ENCODE peak calls at places on chromosomes 2 and 18, in nine cellular contexts. C, P, O, W, B, Z, S, F and T are unnamed samples.

GRCh38 chr2:106956416-106956815 is 70.4 kb upstream of the ST6GAL2 start:
- DNase-seq in O (no peak), B (no peak), F (no peak), C (no peak), W (no peak), Z (no peak), S (no peak), P (no peak), T (no peak)

GRCh38 chr18:76468345-76469275 is 26.4 kb downstream of the ZNF516 start:
- DNase-seq in P (no peak), S (no peak), Z (no peak), B (no peak), C (peak), W (no peak), O (peak), F (no peak), T (no peak)

GRCh38 chr2:32418777-32419176 is 62.0 kb downstream of the BIRC6 start:
- DNase-seq in S (no peak), Z (no peak), F (no peak), B (no peak), C (no peak), W (no peak), O (no peak), P (no peak), T (no peak)

GRCh38 chr18:74819433-74820059 is 221.9 kb downstream of the ZNF407 start:
- DNase-seq in O (no peak), F (peak), W (no peak), S (peak), P (no peak), C (no peak), Z (no peak), B (no peak), T (no peak)

GRCh38 chr2:45607701-45608100 is 3.4 kb downstream of the SRBD1 start:
- DNase-seq in C (no peak), F (peak), W (no peak), Z (no peak), S (no peak), B (no peak), P (peak), O (no peak), T (no peak)

GRCh38 chr2:239015769-239016675 is 168.1 kb downstream of the TWIST2 start:
- DNase-seq in W (no peak), F (no peak), Z (no peak), C (no peak), O (peak), P (no peak), S (no peak), B (no peak), T (no peak)

GRCh38 chr18:25805939-25806338 is 284.5 kb downstream of the SS18 start:
- DNase-seq in F (no peak), P (no peak), C (no peak), O (no peak), W (no peak), S (no peak), B (no peak), Z (no peak), T (no peak)

GRCh38 chr2:70977605-70978205 is 725 bp upstream of the ANKRD53 start:
- DNase-seq in C (no peak), S (no peak), F (peak), Z (no peak), W (no peak), P (no peak), O (peak), B (peak), T (peak)

GRCh38 chr2:23465982-23466381 is 81.0 kb downstream of the KLHL29 start:
- DNase-seq in S (no peak), Z (no peak), B (no peak), W (no peak), P (no peak), F (no peak), C (no peak), O (no peak), T (no peak)

GRCh38 chr2:41061371-41061770 is 609.5 kb upstream of the SLC8A1 start:
- DNase-seq in S (no peak), Z (no peak), B (no peak), C (no peak), O (no peak), F (no peak), W (no peak), P (no peak), T (no peak)

GRCh38 chr2:25276569-25277465 is 64.9 kb downstream of the DNMT3A start:
- DNase-seq in O (peak), F (peak), B (no peak), S (no peak), Z (peak), C (peak), P (peak), W (peak), T (peak)

GRCh38 chr18:78732273-78733210 is 247.1 kb upstream of the SALL3 start:
- DNase-seq in Z (no peak), C (no peak), S (no peak), F (no peak), O (peak), B (no peak), W (no peak), P (no peak), T (no peak)

GRCh38 chr18:23623040-23623439 is 36.7 kb upstream of the NPC1 start:
- DNase-seq in C (no peak), P (no peak), O (no peak), S (no peak), F (no peak), W (no peak), B (no peak), Z (no peak), T (no peak)

GRCh38 chr2:85088921-85089320 is 44.3 kb upstream of the TCF7L1 start:
- DNase-seq in S (no peak), O (no peak), P (no peak), C (no peak), W (no peak), B (no peak), Z (no peak), F (peak), T (no peak)

GRCh38 chr2:237383991-237384671 is 29.8 kb downstream of the COL6A3 start:
- DNase-seq in W (no peak), O (no peak), F (no peak), B (no peak), S (no peak), C (no peak), P (no peak), Z (no peak), T (no peak)

GRCh38 chr18:54964741-54965140 is 5.5 kb upstream of the CCDC68 start:
- DNase-seq in W (no peak), B (no peak), P (no peak), S (no peak), Z (no peak), C (no peak), F (no peak), O (no peak), T (no peak)

GRCh38 chr2:147487980-147488289 is 356.9 kb upstream of the ACVR2A start:
- DNase-seq in B (no peak), F (no peak), O (no peak), S (no peak), P (no peak), Z (no peak), W (no peak), C (no peak), T (no peak)

GRCh38 chr2:10266133-10266620 is 36.5 kb upstream of the HPCAL1 start:
- DNase-seq in B (no peak), F (no peak), S (no peak), Z (no peak), O (peak), W (no peak), P (no peak), C (no peak), T (no peak)

GRCh38 chr18:58051765-58052460 is 7.9 kb downstream of the NEDD4L start:
- DNase-seq in C (no peak), B (peak), O (no peak), F (no peak), P (no peak), W (no peak), Z (no peak), S (no peak), T (no peak)

GRCh38 chr18:54561864-54562263 is 29.2 kb upstream of the DYNAP start:
- DNase-seq in P (no peak), W (no peak), C (no peak), F (no peak), Z (no peak), B (no peak), S (no peak), O (no peak), T (no peak)

GRCh38 chr18:74139888-74140287 is 7.7 kb downstream of the FBXO15 start:
- DNase-seq in W (no peak), F (no peak), B (peak), O (no peak), P (peak), C (no peak), Z (no peak), S (no peak), T (no peak)

GRCh38 chr18:61236476-61237057 is 96.7 kb upstream of the CDH20 start:
- DNase-seq in O (no peak), Z (no peak), F (no peak), W (no peak), B (no peak), C (no peak), P (no peak), S (no peak), T (no peak)

GRCh38 chr18:10032331-10032979 is 118.6 kb downstream of the VAPA start:
- DNase-seq in Z (peak), F (peak), B (no peak), O (no peak), S (no peak), C (no peak), W (peak), P (no peak), T (no peak)
- H3K27ac ChIP-seq in Z (no peak), F (no peak), B (no peak), O (peak), S (no peak), C (peak), W (peak), P (no peak), T (peak)

DNA sequence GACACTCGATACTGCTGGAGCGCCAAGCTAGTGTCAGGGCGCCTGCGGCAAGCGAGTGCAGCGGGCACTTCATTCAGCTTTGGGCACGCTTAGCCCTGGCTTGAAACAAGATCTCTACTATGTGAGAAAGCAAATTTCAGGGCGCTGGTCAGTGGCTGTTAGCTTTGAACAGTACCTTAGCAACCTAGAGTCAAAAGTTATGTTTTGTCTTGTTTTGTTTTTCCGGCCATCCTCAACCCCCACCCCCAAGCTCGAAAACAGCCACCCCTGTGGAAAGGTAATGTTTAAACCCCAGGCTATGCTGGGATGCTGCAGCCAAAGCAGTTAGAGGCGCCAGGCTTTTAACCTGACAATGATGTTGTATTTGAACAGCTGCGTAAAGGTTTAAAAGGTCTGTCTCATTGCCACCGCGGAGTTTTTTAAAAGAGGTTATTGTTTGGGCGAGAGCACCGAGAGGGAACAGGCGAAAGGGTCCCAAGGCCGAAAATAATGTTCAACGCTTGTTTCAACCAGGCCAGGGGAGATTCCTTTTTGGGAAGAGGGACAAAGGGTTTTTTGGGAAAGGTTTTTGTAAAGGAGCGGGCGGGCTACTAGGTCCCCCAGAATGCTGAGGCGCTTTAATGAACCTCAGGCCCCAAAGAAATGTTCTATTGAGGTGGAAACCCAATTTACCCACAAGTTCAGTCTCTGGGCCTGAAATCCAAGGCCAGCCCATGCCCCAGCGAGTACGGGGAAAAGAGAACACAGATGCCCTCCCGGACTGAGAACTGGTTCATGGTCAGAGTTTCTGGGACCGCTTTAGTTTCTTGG is 2.3 kb upstream of the HOXD10 start:
- DNase-seq in C (no peak), F (no peak), S (no peak), O (no peak), Z (no peak), P (no peak), B (no peak), W (no peak), T (no peak)
- H3K4me3 ChIP-seq in C (no peak), F (no peak), S (no peak), O (no peak), Z (no peak), P (no peak), B (no peak), W (no peak), T (no peak)

GRCh38 chr18:13584826-13585225 is 141.5 kb downstream of the FAM210A start:
- DNase-seq in P (no peak), S (no peak), B (no peak), W (no peak), O (no peak), Z (no peak), F (no peak), C (no peak), T (no peak)

GRCh38 chr18:13587001-13587400 is 139.4 kb downstream of the FAM210A start:
- DNase-seq in F (no peak), Z (no peak), W (no peak), C (no peak), B (no peak), S (no peak), P (no peak), O (no peak), T (no peak)

GRCh38 chr18:13583567-13584245 is 142.7 kb downstream of the FAM210A start:
- DNase-seq in S (no peak), W (no peak), Z (no peak), P (no peak), F (no peak), C (no peak), O (peak), B (no peak), T (no peak)

GRCh38 chr18:13587477-13587876 is 138.9 kb downstream of the FAM210A start:
- DNase-seq in B (no peak), S (no peak), O (no peak), Z (no peak), C (no peak), F (no peak), W (no peak), P (no peak), T (no peak)

GRCh38 chr18:13585379-13586153 is 140.8 kb downstream of the FAM210A start:
- DNase-seq in O (no peak), B (no peak), W (no peak), F (no peak), C (no peak), Z (no peak), S (no peak), P (no peak), T (no peak)
- H3K27ac ChIP-seq in O (no peak), B (no peak), W (no peak), F (no peak), C (peak), Z (no peak), S (no peak), P (no peak), T (no peak)

GRCh38 chr18:8617907-8618306 is 8.7 kb downstream of the RAB12 start:
- DNase-seq in P (no peak), W (no peak), O (no peak), B (no peak), C (no peak), S (no peak), Z (no peak), F (no peak), T (no peak)

GRCh38 chr18:8616026-8616401 is 6.8 kb downstream of the RAB12 start:
- DNase-seq in P (no peak), S (no peak), C (no peak), F (no peak), B (peak), O (no peak), W (no peak), Z (no peak), T (no peak)

GRCh38 chr18:8614875-8615274 is 5.6 kb downstream of the RAB12 start:
- DNase-seq in B (no peak), F (no peak), O (no peak), C (no peak), P (no peak), S (no peak), W (no peak), Z (no peak), T (no peak)

GRCh38 chr18:8611916-8612576 is 2.8 kb downstream of the RAB12 start:
- DNase-seq in W (no peak), F (no peak), C (no peak), S (no peak), B (peak), Z (no peak), P (no peak), O (no peak), T (no peak)

GRCh38 chr18:8615397-8616025 is 6.3 kb downstream of the RAB12 start:
- DNase-seq in S (no peak), Z (no peak), O (no peak), F (no peak), C (no peak), P (peak), B (peak), W (no peak), T (no peak)
- H3K4me3 ChIP-seq in S (no peak), Z (no peak), O (no peak), F (peak), C (no peak), P (no peak), B (no peak), W (no peak), T (no peak)